ENCODE peak calls at places on chromosome 12, in four cellular contexts. N is body of pancreas, E is tibial nerve, F is transverse colon. R is an unnamed sample.

GRCh38 chr12:13289644-13290285 is 93.2 kb downstream of the EMP1 start:
- DNase-seq in N (no peak), E (peak; percentile 53), F (no peak), R (peak; percentile 3)

GRCh38 chr12:34219046-34219770 is 196.9 kb downstream of the ALG10 start:
- DNase-seq in N (no peak), E (no peak), F (no peak), R (no peak)

GRCh38 chr12:24378548-24379011 is 429.1 kb upstream of the SOX5 start:
- DNase-seq in N (no peak), E (no peak), F (no peak), R (no peak)

GRCh38 chr12:65823481-65824313 is 586 bp upstream of the HMGA2 start:
- DNase-seq in N (peak; percentile 38), E (no peak), F (peak; percentile 73), R (peak; percentile 48)

GRCh38 chr12:103851127-103851526 is 10.1 kb upstream of the NT5DC3 start:
- DNase-seq in N (no peak), E (no peak), F (no peak), R (peak; percentile 27)

GRCh38 chr12:1970331-1970900 is 33.8 kb downstream of the DCP1B start:
- DNase-seq in N (no peak), E (no peak), F (no peak), R (peak; percentile 8)

GRCh38 chr12:26434299-26434915 is 239.0 kb downstream of the SSPN start:
- DNase-seq in N (peak; percentile 34), E (peak; percentile 51), F (peak; percentile 10), R (peak; percentile 76)

GRCh38 chr12:6602526-6602925 is 4.7 kb downstream of the CHD4 start:
- DNase-seq in N (no peak), E (no peak), F (no peak), R (no peak)

GRCh38 chr12:4143909-4144308 is 129.7 kb upstream of the CCND2 start:
- DNase-seq in N (no peak), E (no peak), F (no peak), R (no peak)

GRCh38 chr12:45543887-45544286 is 185.6 kb upstream of the ARID2 start:
- DNase-seq in N (peak; percentile 37), E (peak; percentile 57), F (peak; percentile 39), R (peak; percentile 91)

GRCh38 chr12:5871741-5872140 is 73.3 kb downstream of the ANO2 start:
- DNase-seq in N (no peak), E (no peak), F (no peak), R (no peak)

GRCh38 chr12:132673288-132674179 is 13.6 kb downstream of the POLE start:
- DNase-seq in N (no peak), E (no peak), F (no peak), R (no peak)

GRCh38 chr12:78387721-78388120 is 476.9 kb upstream of the SYT1 start:
- DNase-seq in N (no peak), E (no peak), F (no peak), R (no peak)

GRCh38 chr12:115871714-115872113 is 405.8 kb downstream of the MED13L start:
- DNase-seq in N (no peak), E (no peak), F (peak; percentile 16), R (peak; percentile 24)

GRCh38 chr12:2052861-2053674 is at the start of gene CACNA1C:
- DNase-seq in N (no peak), E (no peak), F (peak; percentile 46), R (peak; percentile 37)

GRCh38 chr12:114702462-114702861 is 18.5 kb upstream of the TBX3 start:
- DNase-seq in N (no peak), E (no peak), F (no peak), R (no peak)

DNA sequence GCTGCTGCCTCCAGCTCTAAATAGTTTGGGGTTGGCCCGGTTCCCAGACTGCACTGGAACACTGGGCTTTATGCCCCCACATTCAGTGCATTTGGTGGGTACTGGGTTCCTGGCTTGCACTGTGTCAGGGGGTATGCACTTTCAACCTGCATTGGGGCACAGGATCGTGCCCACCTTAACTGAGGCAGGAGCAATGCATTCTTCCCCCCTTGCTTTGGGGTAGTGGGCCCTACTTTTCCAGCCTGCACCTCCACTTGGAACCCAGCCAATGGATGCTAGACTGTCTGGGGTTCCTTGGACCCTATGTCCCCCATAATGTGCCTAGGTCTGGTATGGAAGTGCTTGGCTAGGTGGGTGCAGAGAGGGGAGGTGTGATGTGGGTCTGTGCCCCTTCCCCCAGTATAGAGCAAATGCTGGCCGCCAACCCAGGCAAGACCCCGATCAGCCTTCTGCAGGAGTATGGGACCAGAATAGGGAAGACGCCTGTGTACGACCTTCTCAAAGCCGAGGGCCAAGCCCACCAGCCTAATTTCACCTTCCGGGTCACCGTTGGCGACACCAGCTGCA is 615 bp downstream of the TARBP2 start:
- DNase-seq in N (no peak), E (no peak), F (no peak), R (no peak)
- TF ChIP-seq CTCF in N (no peak), E (no peak), F (no peak), R (no peak)

GRCh38 chr12:29556363-29556762 is 58.9 kb upstream of the OVCH1 start:
- DNase-seq in N (no peak), E (no peak), F (no peak), R (no peak)
- H3K4me3 ChIP-seq in N (no peak overlapping the region), E (no peak overlapping the region), F (no peak overlapping the region), R (no peak overlapping the region)

DNA sequence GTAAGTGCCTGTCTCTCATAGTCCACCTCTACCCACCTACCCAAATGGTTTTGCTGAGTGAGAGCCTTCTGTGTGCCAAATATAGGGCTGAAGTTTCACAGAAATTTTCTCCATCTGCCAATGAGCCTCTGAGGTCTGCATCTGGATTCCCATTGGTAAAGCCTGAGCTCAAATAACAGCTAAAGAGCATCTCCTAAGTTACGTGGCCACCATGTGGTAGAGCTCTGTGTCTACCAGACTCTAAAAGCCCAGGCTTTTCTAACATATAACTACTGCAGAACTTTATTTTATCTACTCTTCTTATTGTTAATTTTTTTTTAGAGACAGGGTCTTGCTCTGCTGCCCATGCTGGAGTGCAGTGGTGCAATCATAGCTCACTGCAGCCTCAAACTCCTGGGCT is 16.0 kb downstream of the AMDHD1 start:
- DNase-seq in N (no peak), E (no peak), F (no peak), R (peak; percentile 11)
- TF ChIP-seq CTCF in N (no peak), E (no peak), F (no peak), R (no peak)

GRCh38 chr12:124713436-124714082 is 146.1 kb upstream of the NCOR2 start:
- DNase-seq in N (no peak), E (peak; percentile 69), F (no peak), R (peak; percentile 91)
- H3K4me3 ChIP-seq in N (no peak overlapping the region), E (peak overlapping the region; percentile 28), F (no peak overlapping the region), R (peak overlapping the region; percentile 7)

GRCh38 chr12:57893460-57894353 is 47.2 kb upstream of the CTDSP2 start:
- DNase-seq in N (peak; percentile 68), E (peak; percentile 85), F (peak; percentile 90), R (peak; percentile 97)
- TF ChIP-seq CTCF in N (peak; percentile 18), E (no peak), F (no peak), R (no peak)

DNA sequence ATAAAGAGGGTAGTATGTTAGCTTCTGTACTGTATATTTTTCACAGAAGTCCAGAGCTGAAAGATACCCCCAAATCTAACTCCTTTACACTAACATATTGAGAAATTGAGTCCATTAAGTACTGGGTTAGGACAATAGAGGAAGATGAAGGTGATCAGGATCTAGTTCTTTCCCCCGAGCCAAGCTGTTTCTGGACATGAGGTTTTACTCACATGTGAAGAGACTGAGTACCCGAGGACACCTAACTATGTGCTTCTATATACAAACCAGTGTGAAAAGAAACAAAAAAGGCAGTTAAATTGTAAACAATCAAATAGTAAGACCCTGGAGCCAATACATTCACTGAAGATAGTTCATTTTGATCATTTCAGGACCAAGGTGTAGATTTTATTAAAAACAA is 3.8 kb upstream of the TRHDE start:
- DNase-seq in N (no peak), E (no peak), F (no peak), R (no peak)
- H3K4me3 ChIP-seq in N (no peak overlapping the region), E (no peak overlapping the region), F (no peak overlapping the region), R (no peak overlapping the region)

DNA sequence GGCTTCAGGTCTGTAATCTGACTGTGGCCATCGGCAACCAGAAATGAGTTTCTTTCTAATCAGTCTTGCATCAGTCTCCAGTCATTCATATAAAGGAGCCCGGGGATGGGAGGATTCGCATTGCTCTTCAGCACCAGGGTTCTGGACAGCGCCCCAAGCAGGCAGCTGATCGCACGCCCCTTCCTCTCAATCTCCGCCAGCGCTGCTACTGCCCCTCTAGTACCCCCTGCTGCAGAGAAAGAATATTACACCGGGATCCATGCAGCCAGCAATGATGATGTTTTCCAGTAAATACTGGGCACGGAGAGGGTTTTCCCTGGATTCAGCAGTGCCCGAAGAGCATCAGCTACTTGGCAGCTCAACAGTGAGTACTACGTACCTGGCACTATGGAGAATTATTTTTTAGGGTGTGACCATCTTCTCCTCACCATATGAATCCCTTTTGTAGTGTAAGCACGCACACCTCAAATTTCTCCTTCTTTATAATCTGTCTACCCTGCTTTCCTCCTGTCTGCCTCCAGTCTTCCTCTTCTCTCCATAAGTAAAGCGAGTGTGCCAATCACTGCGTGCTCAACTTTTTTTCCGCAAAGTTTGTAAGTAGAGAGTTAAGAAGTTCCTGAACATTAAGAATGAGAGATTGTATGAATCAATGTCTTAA is at the start of gene TPH2:
- DNase-seq in N (peak; percentile 61), E (no peak), F (peak; percentile 9), R (peak; percentile 72)
- TF ChIP-seq CTCF in N (peak; percentile 64), E (no peak), F (peak; percentile 15), R (peak; percentile 70)

R was measured in fibroblast of pulmonary artery.